ENCODE peak calls at places on chromosomes 12 and 14, in four cellular contexts. X is HEK293T, E is WTC11, F is HFFc6. Y is an unnamed sample.

GRCh38 chr14:101875041-101875725 is 89.2 kb upstream of the DYNC1H1 start:
- DNase-seq in X (no peak), E (no peak), F (no peak), Y (no peak)

GRCh38 chr14:74391479-74391878 is 34.5 kb downstream of the SYNDIG1L start:
- DNase-seq in X (no peak), E (no peak), F (peak), Y (no peak)

GRCh38 chr12:91926810-91927209 is 218.8 kb downstream of the BTG1 start:
- DNase-seq in X (no peak), E (no peak), F (peak), Y (no peak)

GRCh38 chr14:59248170-59248569 is 59.7 kb downstream of the DAAM1 start:
- DNase-seq in X (no peak), E (no peak), F (no peak), Y (no peak)

GRCh38 chr14:79809849-79810612 is 401.3 kb downstream of the DIO2 start:
- DNase-seq in X (no peak), E (no peak), F (no peak), Y (no peak)

GRCh38 chr14:29475641-29476040 is 452.0 kb downstream of the PRKD1 start:
- DNase-seq in X (no peak), E (no peak), F (peak), Y (no peak)

GRCh38 chr12:76020731-76021672 is 10.6 kb downstream of the PHLDA1 start:
- DNase-seq in X (no peak), E (no peak), F (peak), Y (no peak)

GRCh38 chr14:103057372-103058208 is at the start of gene CDC42BPB:
- DNase-seq in X (peak), E (peak), F (peak), Y (peak)

GRCh38 chr14:60278350-60278749 is 29.3 kb downstream of the PPM1A start:
- DNase-seq in X (no peak), E (no peak), F (no peak), Y (no peak)

GRCh38 chr12:94152292-94153083 is 4.1 kb downstream of the PLXNC1 start:
- DNase-seq in X (no peak), E (no peak), F (no peak), Y (no peak)

GRCh38 chr12:51131745-51132521 is 41.0 kb downstream of the TFCP2 start:
- DNase-seq in X (no peak), E (no peak), F (no peak), Y (no peak)

GRCh38 chr14:38623661-38624060 is 367.8 kb upstream of the CLEC14A start:
- DNase-seq in X (no peak), E (no peak), F (peak), Y (no peak)

GRCh38 chr12:98754095-98754494 is 109.0 kb downstream of the APAF1 start:
- DNase-seq in X (no peak), E (no peak), F (peak), Y (peak)

GRCh38 chr12:72209096-72209495 is 63.1 kb upstream of the TRHDE start:
- DNase-seq in X (no peak), E (no peak), F (no peak), Y (no peak)

GRCh38 chr12:49955899-49956662 is 5.5 kb downstream of the AQP2 start:
- DNase-seq in X (no peak), E (no peak), F (no peak), Y (no peak)

GRCh38 chr12:108890208-108890607 is 10.3 kb downstream of the DAO start:
- DNase-seq in X (no peak), E (peak), F (no peak), Y (no peak)

GRCh38 chr14:104676694-104677505 is 12.5 kb upstream of the INF2 start:
- DNase-seq in X (no peak), E (peak), F (no peak), Y (no peak)

GRCh38 chr12:117792877-117793424 is 175.8 kb downstream of the KSR2 start:
- DNase-seq in X (no peak), E (no peak), F (no peak), Y (no peak)

GRCh38 chr14:99004112-99004511 is 267.9 kb downstream of the BCL11B start:
- DNase-seq in X (no peak), E (no peak), F (no peak), Y (no peak)

GRCh38 chr14:99817331-99817730 is 24.1 kb downstream of the EML1 start:
- DNase-seq in X (no peak), E (no peak), F (no peak), Y (no peak)

Y was measured in NCI-H2227 treated with DMSO at 0.1 percent for 48 hours.